ENCODE peak calls at places on chromosome 18, in five cellular contexts. U, F, X, T and Q are unnamed samples.

GRCh38 chr18:21330122-21330701 is 88.2 kb downstream of the GREB1L start:
- DNase-seq in U (no peak), F (no peak), T (no peak), X (no peak), Q (no peak)

GRCh38 chr18:62412248-62412979 is 87.3 kb downstream of the TNFRSF11A start:
- DNase-seq in U (no peak), T (no peak), X (no peak), F (no peak), Q (no peak)

GRCh38 chr18:76922107-76922506 is 99.8 kb downstream of the ZNF236 start:
- DNase-seq in F (no peak), X (peak), U (peak), T (peak), Q (peak)

GRCh38 chr18:487371-487770 is 13.1 kb downstream of the COLEC12 start:
- DNase-seq in U (no peak), F (no peak), T (no peak), X (no peak), Q (no peak)

GRCh38 chr18:49628993-49629795 is 67.3 kb downstream of the LIPG start:
- DNase-seq in F (no peak), X (no peak), U (no peak), T (no peak), Q (no peak)

GRCh38 chr18:35582899-35583558 is 1.5 kb downstream of the GALNT1 start:
- DNase-seq in X (no peak), T (peak), U (peak), F (no peak), Q (no peak)

GRCh38 chr18:43501099-43501498 is 223.8 kb upstream of the SYT4 start:
- DNase-seq in U (no peak), T (no peak), X (no peak), F (no peak), Q (no peak)

GRCh38 chr18:74225193-74225840 is 66.4 kb downstream of the CYB5A start:
- DNase-seq in T (no peak), X (no peak), U (no peak), F (no peak), Q (no peak)

GRCh38 chr18:62436636-62437519 is 85.9 kb upstream of the ZCCHC2 start:
- DNase-seq in U (no peak), F (no peak), X (no peak), T (no peak), Q (no peak)

GRCh38 chr18:78293940-78294401 is 685.6 kb upstream of the SALL3 start:
- DNase-seq in F (no peak), U (no peak), T (no peak), X (no peak), Q (no peak)

GRCh38 chr18:68414407-68414806 is 300.5 kb downstream of the TMX3 start:
- DNase-seq in T (no peak), X (no peak), F (no peak), U (no peak), Q (no peak)

GRCh38 chr18:58114766-58115165 is 70.7 kb downstream of the NEDD4L start:
- DNase-seq in T (no peak), X (no peak), F (no peak), U (peak), Q (no peak)

GRCh38 chr18:48488388-48488850 is 50.4 kb upstream of the CTIF start:
- DNase-seq in T (no peak), F (peak), X (no peak), U (no peak), Q (no peak)

GRCh38 chr18:64283059-64283458 is 134.2 kb upstream of the LINC00305 start:
- DNase-seq in U (no peak), X (no peak), T (no peak), F (no peak), Q (no peak)

GRCh38 chr18:22166070-22166972 is 3.1 kb upstream of the GATA6 start:
- DNase-seq in T (no peak), F (peak), U (no peak), X (no peak), Q (no peak)

GRCh38 chr18:12121175-12122095 is 27.8 kb downstream of the ANKRD62 start:
- DNase-seq in F (no peak), T (no peak), U (no peak), X (no peak), Q (no peak)

GRCh38 chr18:67410671-67411070 is 105.8 kb downstream of the DSEL start:
- DNase-seq in X (no peak), T (no peak), U (no peak), F (no peak), Q (no peak)

GRCh38 chr18:68676913-68677312 is 38.0 kb downstream of the TMX3 start:
- DNase-seq in U (no peak), X (no peak), T (no peak), F (no peak), Q (no peak)

GRCh38 chr18:22977847-22978701 is 44.9 kb downstream of the RBBP8 start:
- DNase-seq in U (no peak), F (no peak), X (no peak), T (no peak), Q (no peak)

GRCh38 chr18:79615091-79615490 is 64.5 kb upstream of the CTDP1 start:
- DNase-seq in T (no peak), U (no peak), F (no peak), X (no peak), Q (no peak)

GRCh38 chr18:10787293-10787901 is 261.6 kb downstream of the NAPG start:
- DNase-seq in F (peak), X (peak), T (peak), U (peak), Q (no peak)

GRCh38 chr18:37175727-37176126 is 346.8 kb downstream of the KIAA1328 start:
- DNase-seq in X (no peak), F (no peak), U (no peak), T (no peak), Q (peak)

GRCh38 chr18:23143871-23144270 is 8.6 kb downstream of the CABLES1 start:
- DNase-seq in T (no peak), U (no peak), F (no peak), X (no peak), Q (no peak)

GRCh38 chr18:28875059-28875458 is 698.1 kb upstream of the CDH2 start:
- DNase-seq in T (no peak), X (no peak), U (no peak), F (no peak), Q (no peak)

GRCh38 chr18:72895548-72895947 is 27.8 kb upstream of the NETO1 start:
- DNase-seq in X (no peak), T (no peak), F (no peak), U (no peak), Q (no peak)

GRCh38 chr18:48994044-48994651 is 43.4 kb upstream of the SMAD7 start:
- DNase-seq in U (no peak), T (no peak), F (no peak), X (no peak), Q (no peak)

GRCh38 chr18:47747260-47747795 is 183.1 kb downstream of the SMAD2 start:
- DNase-seq in X (no peak), U (no peak), T (no peak), F (no peak), Q (no peak)

GRCh38 chr18:50866765-50867164 is 12.2 kb upstream of the ME2 start:
- DNase-seq in X (no peak), F (no peak), U (no peak), T (no peak), Q (no peak)

GRCh38 chr18:9109523-9109922 is 7.0 kb downstream of the NDUFV2 start:
- DNase-seq in U (no peak), F (no peak), T (no peak), X (no peak), Q (no peak)

GRCh38 chr18:9825571-9826073 is 60.2 kb upstream of the TXNDC2 start:
- DNase-seq in U (no peak), T (no peak), X (no peak), F (no peak), Q (no peak)

GRCh38 chr18:47087676-47088075 is 52.3 kb upstream of the ELOA2 start:
- DNase-seq in T (no peak), X (no peak), F (no peak), U (no peak), Q (no peak)

GRCh38 chr18:49842656-49843055 is 29.3 kb upstream of the ACAA2 start:
- DNase-seq in U (no peak), X (no peak), T (no peak), F (no peak), Q (no peak)

GRCh38 chr18:54284967-54285785 is 15.9 kb downstream of the POLI start:
- DNase-seq in F (no peak), X (peak), T (no peak), U (no peak), Q (no peak)

GRCh38 chr18:27184115-27185024 is 738 bp downstream of the CHST9 start:
- DNase-seq in T (peak), F (no peak), X (no peak), U (no peak), Q (no peak)

GRCh38 chr18:78884502-78884901 is 95.1 kb upstream of the SALL3 start:
- DNase-seq in T (no peak), U (no peak), X (no peak), F (no peak), Q (no peak)

GRCh38 chr18:46756559-46757201 is at the start of gene ST8SIA5:
- DNase-seq in F (no peak), T (peak), U (peak), X (no peak), Q (no peak)

GRCh38 chr18:77007251-77007650 is 125.3 kb downstream of the MBP start:
- DNase-seq in T (no peak), U (no peak), F (no peak), X (no peak), Q (no peak)